ENCODE peak calls at places on chromosomes 11 and 22, in eight cellular contexts. V is heart right ventricle; D is H1; F is LoVo; J is NCI-H1092 treated with DMSO at 0.1 percent for 48 hours; H is stimulated activated CD4-positive, alpha-beta T cell treated with anti-CD3 and anti-CD28 coated beads, Interleukin-12 subunit alpha, Interleukin-12 subunit beta, amount 100 ng/mL, for 4 hours; K is transverse colon; W is foreskin fibroblast. A is an unnamed sample.

GRCh38 chr11:70590356-70590991 is 192.1 kb downstream of the CTTN start:
- DNase-seq in V (no peak), D (no peak), F (no peak), J (no peak), H (no peak), K (no peak), W (no peak), A (no peak)

GRCh38 chr11:64331569-64332371 is 8.2 kb upstream of the CCDC88B start:
- DNase-seq in V (peak; percentile 68), D (no peak), F (peak; percentile 88), J (peak; percentile 56), H (peak; percentile 58), K (peak; percentile 92), W (peak; percentile 97), A (peak; percentile 89)

GRCh38 chr11:122271167-122271566 is 155.2 kb upstream of the BLID start:
- DNase-seq in V (no peak), D (no peak), F (peak; percentile 19), J (peak; percentile 84), H (no peak), K (no peak), W (no peak), A (no peak)

GRCh38 chr22:20111045-20111688 is 4.7 kb upstream of the RANBP1 start:
- DNase-seq in V (no peak), D (no peak), F (no peak), J (peak; percentile 30), H (no peak), K (no peak), W (peak; percentile 57), A (peak; percentile 26)

GRCh38 chr22:36253523-36254490 is 874 bp downstream of the APOL1 start:
- DNase-seq in V (no peak), D (no peak), F (no peak), J (peak; percentile 28), H (peak; percentile 48), K (peak; percentile 58), W (peak; percentile 42), A (no peak)

GRCh38 chr11:95680169-95680929 is 109.2 kb downstream of the FAM76B start:
- DNase-seq in V (no peak), D (no peak), F (no peak), J (no peak), H (no peak), K (no peak), W (peak; percentile 76), A (peak; percentile 63)

GRCh38 chr11:69637956-69638871 is 2.7 kb upstream of the CCND1 start:
- DNase-seq in V (peak; percentile 69), D (no peak), F (peak; percentile 83), J (no peak), H (no peak), K (peak; percentile 66), W (peak; percentile 90), A (peak; percentile 54)

GRCh38 chr11:117199916-117200812 is 994 bp downstream of the TAGLN start:
- DNase-seq in V (no peak), D (no peak), F (no peak), J (no peak), H (no peak), K (no peak), W (no peak), A (no peak)

GRCh38 chr11:20754957-20755356 is 85.6 kb downstream of the NELL1 start:
- DNase-seq in V (no peak), D (peak; percentile 34), F (no peak), J (no peak), H (no peak), K (no peak), W (no peak), A (no peak)

GRCh38 chr11:115161876-115162275 is 342.3 kb downstream of the CADM1 start:
- DNase-seq in V (no peak), D (no peak), F (no peak), J (peak; percentile 66), H (no peak), K (no peak), W (no peak), A (no peak)

GRCh38 chr11:67381244-67381972 is 8.0 kb upstream of the CLCF1 start:
- DNase-seq in V (no peak), D (no peak), F (no peak), J (no peak), H (no peak), K (no peak), W (peak; percentile 12), A (no peak)

GRCh38 chr22:38397189-38398097 is 57.6 kb downstream of the KCNJ4 start:
- DNase-seq in V (peak; percentile 64), D (peak; percentile 93), F (peak; percentile 51), J (no peak), H (peak; percentile 8), K (peak; percentile 59), W (peak; percentile 50), A (no peak)

GRCh38 chr22:27132400-27132799 is 475.0 kb downstream of the MIAT start:
- DNase-seq in V (no peak), D (no peak), F (no peak), J (no peak), H (no peak), K (no peak), W (no peak), A (no peak)

GRCh38 chr11:2444301-2445106 is at the start of the genes KCNQ1 and TRPM5:
- DNase-seq in V (no peak), D (no peak), F (peak; percentile 77), J (peak; percentile 29), H (peak; percentile 82), K (peak; percentile 87), W (peak; percentile 17), A (no peak)

GRCh38 chr22:38272373-38273134 is at the start of gene TMEM184B:
- DNase-seq in V (peak; percentile 71), D (no peak), F (peak; percentile 81), J (peak; percentile 60), H (peak; percentile 79), K (peak; percentile 83), W (peak; percentile 90), A (peak; percentile 53)

GRCh38 chr22:49201046-49201970 is 626.4 kb downstream of the BRD1 start:
- DNase-seq in V (no peak), D (no peak), F (no peak), J (no peak), H (no peak), K (no peak), W (no peak), A (no peak)

GRCh38 chr11:78478536-78478935 is 60.9 kb upstream of the GAB2 start:
- DNase-seq in V (no peak), D (no peak), F (no peak), J (no peak), H (no peak), K (no peak), W (no peak), A (no peak)

GRCh38 chr11:66133216-66133775 is 63.2 kb downstream of the PACS1 start:
- DNase-seq in V (no peak), D (no peak), F (no peak), J (no peak), H (no peak), K (no peak), W (no peak), A (no peak)

GRCh38 chr11:68017858-68018729 is 8.0 kb downstream of the ALDH3B1 start:
- DNase-seq in V (no peak), D (no peak), F (no peak), J (no peak), H (no peak), K (no peak), W (no peak), A (no peak)

GRCh38 chr11:114080219-114080618 is 20.7 kb downstream of the ZBTB16 start:
- DNase-seq in V (no peak), D (no peak), F (no peak), J (no peak), H (no peak), K (no peak), W (peak; percentile 61), A (peak; percentile 86)

GRCh38 chr11:129313588-129314288 is 61.9 kb upstream of the BARX2 start:
- DNase-seq in V (no peak), D (no peak), F (no peak), J (peak; percentile 29), H (no peak), K (no peak), W (no peak), A (no peak)